ENCODE peak calls at places on chromosome 16, in five cellular contexts. F, X, T, S and O are unnamed samples.

GRCh38 chr16:24853830-24854229 is 8.1 kb downstream of the SLC5A11 start:
- DNase-seq in F (peak; percentile 86), X (peak; percentile 52), T (peak; percentile 58), S (no peak), O (peak; percentile 9)

GRCh38 chr16:46673320-46674013 is 15.5 kb downstream of the VPS35 start:
- DNase-seq in F (peak; percentile 78), X (peak; percentile 57), T (peak; percentile 57), S (no peak), O (peak; percentile 31)

GRCh38 chr16:55521792-55522191 is 12.9 kb downstream of the LPCAT2 start:
- DNase-seq in F (no peak), X (no peak), T (no peak), S (no peak), O (no peak)

GRCh38 chr16:47886631-47887415 is 269.0 kb downstream of the ABCC12 start:
- DNase-seq in F (no peak), X (no peak), T (no peak), S (no peak), O (no peak)

GRCh38 chr16:47139561-47140185 is 4.1 kb downstream of the NETO2 start:
- DNase-seq in F (no peak), X (no peak), T (no peak), S (no peak), O (no peak)

GRCh38 chr16:78002915-78003538 is 19.3 kb upstream of the CLEC3A start:
- DNase-seq in F (peak; percentile 87), X (peak; percentile 85), T (peak; percentile 88), S (peak; percentile 87), O (peak; percentile 81)

GRCh38 chr16:11386791-11387546 is 41.7 kb downstream of the RMI2 start:
- DNase-seq in F (peak; percentile 30), X (peak; percentile 43), T (no peak), S (peak; percentile 73), O (no peak)

GRCh38 chr16:56551796-56552738 is 12.8 kb upstream of the MT4 start:
- DNase-seq in F (no peak), X (no peak), T (peak; percentile 80), S (no peak), O (no peak)

GRCh38 chr16:81076566-81077076 is 417 bp downstream of the C16orf46 start:
- DNase-seq in F (peak; percentile 87), X (peak; percentile 75), T (peak; percentile 89), S (peak; percentile 93), O (peak; percentile 44)

GRCh38 chr16:48609453-48610023 is 442 bp downstream of the N4BP1 start:
- DNase-seq in F (peak; percentile 47), X (peak; percentile 18), T (peak; percentile 60), S (peak; percentile 87), O (no peak)

GRCh38 chr16:14562691-14563491 is 67.2 kb downstream of the PARN start:
- DNase-seq in F (peak; percentile 73), X (peak; percentile 11), T (peak; percentile 89), S (peak; percentile 51), O (no peak)

GRCh38 chr16:72990003-72990521 is 57.9 kb downstream of the ZFHX3 start:
- DNase-seq in F (no peak), X (peak; percentile 59), T (peak; percentile 90), S (peak; percentile 95), O (no peak)

GRCh38 chr16:30186444-30186781 is 3.0 kb downstream of the CORO1A start:
- DNase-seq in F (no peak), X (no peak), T (no peak), S (no peak), O (no peak)

GRCh38 chr16:49576941-49577340 is 203.3 kb downstream of the C16orf78 start:
- DNase-seq in F (no peak), X (no peak), T (no peak), S (no peak), O (no peak)

GRCh38 chr16:85027968-85028637 is 508 bp downstream of the KIAA0513 start:
- DNase-seq in F (no peak), X (no peak), T (no peak), S (no peak), O (no peak)

GRCh38 chr16:86002178-86002577 is 103.2 kb downstream of the IRF8 start:
- DNase-seq in F (no peak), X (no peak), T (no peak), S (no peak), O (no peak)

GRCh38 chr16:19223235-19223847 is 55.3 kb downstream of the SYT17 start:
- DNase-seq in F (peak; percentile 46), X (peak; percentile 7), T (peak; percentile 34), S (no peak), O (no peak)

GRCh38 chr16:85311741-85312140 is 199.5 kb upstream of the CIBAR2 start:
- DNase-seq in F (no peak), X (no peak), T (no peak), S (no peak), O (no peak)

GRCh38 chr16:47424846-47425245 is 36.0 kb downstream of the ITFG1 start:
- DNase-seq in F (peak; percentile 5), X (no peak), T (no peak), S (no peak), O (no peak)

GRCh38 chr16:81568749-81569087 is 124.1 kb downstream of the CMIP start:
- DNase-seq in F (no peak), X (no peak), T (no peak), S (no peak), O (no peak)

GRCh38 chr16:84091460-84091859 is 25.3 kb downstream of the MBTPS1 start:
- DNase-seq in F (no peak), X (no peak), T (no peak), S (no peak), O (no peak)

GRCh38 chr16:85592700-85593502 is 20.2 kb upstream of the GSE1 start:
- DNase-seq in F (no peak), X (no peak), T (peak; percentile 57), S (no peak), O (no peak)

GRCh38 chr16:75062135-75062943 is 54.2 kb downstream of the LDHD start:
- DNase-seq in F (no peak), X (no peak), T (peak; percentile 71), S (peak; percentile 59), O (no peak)

GRCh38 chr16:48347980-48348379 is 37.2 kb downstream of the SIAH1 start:
- DNase-seq in F (no peak), X (no peak), T (no peak), S (no peak), O (no peak)

GRCh38 chr16:48409839-48410610 is 24.8 kb upstream of the SIAH1 start:
- DNase-seq in F (peak; percentile 68), X (peak; percentile 95), T (peak; percentile 80), S (no peak), O (peak; percentile 50)

GRCh38 chr16:71460246-71460645 is 1.8 kb downstream of the ZNF23 start:
- DNase-seq in F (no peak), X (no peak), T (no peak), S (no peak), O (peak; percentile 32)

GRCh38 chr16:65065031-65065430 is 56.8 kb downstream of the CDH11 start:
- DNase-seq in F (no peak), X (no peak), T (no peak), S (no peak), O (no peak)

GRCh38 chr16:31435341-31436220 is 7.0 kb downstream of the ZNF843 start:
- DNase-seq in F (no peak), X (no peak), T (no peak), S (peak; percentile 44), O (no peak)

GRCh38 chr16:23838485-23839142 is 2.8 kb downstream of the PRKCB start:
- DNase-seq in F (no peak), X (no peak), T (no peak), S (no peak), O (no peak)
- H3K4me3 ChIP-seq in F (no peak overlapping the region), X (no peak overlapping the region), T (no peak overlapping the region), S (no peak overlapping the region), O (no peak overlapping the region)

GRCh38 chr16:50739031-50739430 is 2.9 kb upstream of the CYLD start:
- DNase-seq in F (no peak), X (no peak), T (no peak), S (no peak), O (no peak)

GRCh38 chr16:50741808-50742520 is at the start of gene CYLD:
- DNase-seq in F (peak; percentile 99), X (peak; percentile 99), T (peak; percentile 100), S (peak; percentile 100), O (peak; percentile 99)

GRCh38 chr16:50742521-50743150 is 750 bp downstream of the CYLD start:
- DNase-seq in F (no peak), X (no peak), T (peak; percentile 73), S (peak; percentile 68), O (peak; percentile 31)

GRCh38 chr16:50740747-50741146 is 1.1 kb upstream of the CYLD start:
- DNase-seq in F (no peak), X (no peak), T (no peak), S (no peak), O (no peak)

GRCh38 chr16:50741225-50741807 is 570 bp upstream of the CYLD start:
- DNase-seq in F (peak; percentile 9), X (no peak), T (peak; percentile 30), S (peak; percentile 61), O (no peak)
- TF ChIP-seq CTCF in F (no peak), X (no peak), T (no peak), S (no peak), O (no peak)

GRCh38 chr16:67277294-67277998 is 1.9 kb upstream of the PLEKHG4 start:
- DNase-seq in F (peak; percentile 77), X (peak; percentile 98), T (peak; percentile 93), S (peak; percentile 60), O (peak; percentile 99)
- H3K4me3 ChIP-seq in F (peak overlapping the region; percentile 80), X (peak overlapping the region; percentile 9), T (no peak overlapping the region), S (no peak overlapping the region), O (peak overlapping the region; percentile 44)

GRCh38 chr16:68995011-68995504 is 110.4 kb upstream of the HAS3 start:
- DNase-seq in F (peak; percentile 84), X (peak; percentile 69), T (no peak), S (no peak), O (no peak)
- TF ChIP-seq CTCF in F (peak; percentile 62), X (peak; percentile 55), T (peak; percentile 15), S (no peak), O (peak; percentile 38)

DNA sequence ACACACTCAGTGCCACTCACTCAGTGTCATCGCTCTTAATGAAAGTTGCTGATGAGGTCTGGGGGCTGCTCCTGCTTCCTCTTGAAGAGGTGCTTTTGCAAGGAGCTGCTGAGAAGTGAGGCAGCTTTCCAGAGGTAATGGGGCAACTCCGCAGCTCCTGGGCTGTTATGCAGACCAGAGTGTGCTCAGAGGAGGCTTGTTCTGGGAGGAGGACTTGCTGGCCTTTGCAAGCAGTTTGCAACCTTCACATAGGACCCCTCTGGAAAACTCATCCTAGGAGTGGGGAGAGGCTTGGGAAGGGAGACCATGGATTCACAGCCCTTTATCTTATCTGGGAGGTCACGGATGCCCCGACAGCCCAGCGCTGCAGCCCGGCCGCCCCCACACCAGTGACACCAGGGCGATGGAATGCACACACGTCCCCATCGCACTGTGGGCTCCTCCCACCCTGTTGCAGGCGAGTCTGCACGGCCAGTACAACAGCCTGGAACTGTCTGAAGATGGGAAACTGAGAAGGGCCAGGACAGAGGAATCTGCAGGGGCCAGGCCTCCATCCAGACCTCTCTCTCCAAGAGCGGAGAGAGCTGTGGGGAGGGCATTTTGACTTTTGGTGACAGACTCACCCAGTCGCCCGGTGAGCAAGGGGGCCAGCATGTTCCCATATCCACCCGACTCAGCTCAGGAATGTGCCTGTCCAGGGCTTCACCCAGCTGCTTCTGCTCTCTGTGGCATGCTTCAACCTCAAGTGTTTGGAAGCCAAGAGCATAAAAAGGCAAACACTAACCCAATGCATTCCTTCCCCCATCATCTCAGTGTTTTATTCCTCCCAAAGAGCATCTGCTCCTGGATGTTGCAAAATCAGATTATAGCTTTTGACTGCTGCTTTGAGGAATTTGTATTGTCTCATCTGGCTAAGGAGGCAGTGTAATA is 78.6 kb upstream of the ZNF469 start:
- DNase-seq in F (no peak), X (peak; percentile 95), T (peak; percentile 76), S (peak; percentile 51), O (peak; percentile 76)
- H3K4me3 ChIP-seq in F (no peak overlapping the region), X (no peak overlapping the region), T (no peak overlapping the region), S (no peak overlapping the region), O (no peak overlapping the region)